ENCODE peak calls at places on chromosomes 7 and 10, in five cellular contexts. A, R, V, T and H are unnamed samples.

GRCh38 chr10:87546971-87547413 is 42.3 kb downstream of the MINPP1 start:
- DNase-seq in A (no peak), V (no peak), R (no peak), T (no peak), H (no peak)

GRCh38 chr7:82722946-82723345 is 279.4 kb upstream of the CACNA2D1 start:
- DNase-seq in A (no peak), V (no peak), T (no peak), R (no peak), H (no peak)

GRCh38 chr7:111384065-111384891 is 178.0 kb downstream of the IMMP2L start:
- DNase-seq in A (peak; percentile 53), R (no peak), V (no peak), T (no peak), H (no peak)

GRCh38 chr7:80829527-80829926 is 89.3 kb downstream of the SEMA3C start:
- DNase-seq in R (no peak), A (no peak), V (no peak), T (no peak), H (no peak)

GRCh38 chr7:97770845-97771244 is 39.0 kb downstream of the TAC1 start:
- DNase-seq in R (no peak), V (no peak), T (no peak), A (no peak), H (no peak)

GRCh38 chr7:134619627-134620331 is 26.9 kb upstream of the BPGM start:
- DNase-seq in R (peak; percentile 81), A (peak; percentile 59), T (no peak), V (no peak), H (peak; percentile 69)

GRCh38 chr7:141012044-141012685 is 2.6 kb downstream of the MRPS33 start:
- DNase-seq in R (no peak), A (peak; percentile 49), T (peak; percentile 55), V (peak; percentile 72), H (peak; percentile 40)

GRCh38 chr7:14902589-14902963 is at the start of gene DGKB:
- DNase-seq in V (no peak), T (peak; percentile 13), R (no peak), A (no peak), H (no peak)

GRCh38 chr10:112956631-112957350 is 6.7 kb downstream of the TCF7L2 start:
- DNase-seq in T (no peak), A (no peak), R (no peak), V (no peak), H (no peak)

GRCh38 chr7:116766881-116767280 is 94.9 kb downstream of the MET start:
- DNase-seq in T (peak; percentile 40), A (no peak), R (no peak), V (no peak), H (no peak)

GRCh38 chr7:112449353-112449752 is 907 bp upstream of the IFRD1 start:
- DNase-seq in T (peak; percentile 79), R (no peak), V (peak; percentile 24), A (peak; percentile 78), H (no peak)

GRCh38 chr10:27794157-27794556 is 48.5 kb upstream of the MKX start:
- DNase-seq in V (no peak), R (no peak), T (no peak), A (no peak), H (no peak)

GRCh38 chr7:15446280-15446679 is 115.5 kb downstream of the AGMO start:
- DNase-seq in V (no peak), A (no peak), R (no peak), T (no peak), H (no peak)

GRCh38 chr10:79463578-79464496 is 18.4 kb upstream of the ZCCHC24 start:
- DNase-seq in R (no peak), A (no peak), V (no peak), T (peak; percentile 24), H (no peak)

GRCh38 chr10:128688154-128688553 is 561.9 kb upstream of the MKI67 start:
- DNase-seq in R (no peak), V (no peak), A (no peak), T (no peak), H (no peak)

GRCh38 chr10:17074548-17074860 is 55.1 kb downstream of the CUBN start:
- DNase-seq in R (no peak), V (no peak), T (no peak), A (peak; percentile 17), H (no peak)

GRCh38 chr7:107208563-107208962 is 39.8 kb downstream of the HBP1 start:
- DNase-seq in R (no peak), V (no peak), A (no peak), T (no peak), H (no peak)

GRCh38 chr10:48498940-48499510 is 105.8 kb downstream of the ARHGAP22 start:
- DNase-seq in R (no peak), T (no peak), A (no peak), V (no peak), H (no peak)

GRCh38 chr7:102279537-102280400 is 6.9 kb upstream of the SH2B2 start:
- DNase-seq in A (peak; percentile 60), R (no peak), V (peak; percentile 41), T (peak; percentile 52), H (no peak)

GRCh38 chr7:157581740-157582139 is 244.9 kb downstream of the DNAJB6 start:
- DNase-seq in V (no peak), T (no peak), R (no peak), A (no peak), H (no peak)

GRCh38 chr10:121405096-121405495 is 193.1 kb downstream of the FGFR2 start:
- DNase-seq in A (no peak), V (no peak), R (no peak), T (peak; percentile 33), H (no peak)

GRCh38 chr7:24722386-24723177 is 34.7 kb downstream of the GSDME start:
- DNase-seq in V (no peak), T (no peak), R (no peak), A (no peak), H (no peak)

GRCh38 chr7:29370531-29371314 is 176.1 kb downstream of the CHN2 start:
- DNase-seq in V (no peak), T (peak; percentile 61), A (peak; percentile 53), R (no peak), H (no peak)

GRCh38 chr10:86732771-86733170 is 23.6 kb upstream of the BMPR1A start:
- DNase-seq in R (no peak), A (no peak), T (no peak), V (no peak), H (no peak)

GRCh38 chr10:32489935-32490334 is 44.0 kb downstream of the CCDC7 start:
- DNase-seq in T (no peak), A (no peak), V (no peak), R (no peak), H (no peak)

GRCh38 chr7:119782286-119782685 is 490.7 kb upstream of the KCND2 start:
- DNase-seq in R (no peak), A (no peak), T (no peak), V (no peak), H (no peak)

GRCh38 chr10:101656915-101657314 is 38.1 kb downstream of the FBXW4 start:
- DNase-seq in A (no peak), V (no peak), T (no peak), R (no peak), H (no peak)

GRCh38 chr10:35661236-35661635 is 19.1 kb upstream of the FZD8 start:
- DNase-seq in V (no peak), A (no peak), T (no peak), R (no peak), H (no peak)

GRCh38 chr10:92407305-92408016 is 116.5 kb downstream of the MARCHF5 start:
- DNase-seq in R (no peak), V (no peak), A (no peak), T (no peak), H (no peak)

GRCh38 chr7:18770154-18770807 is 274.7 kb downstream of the HDAC9 start:
- DNase-seq in A (peak; percentile 36), T (no peak), R (peak; percentile 74), V (no peak), H (no peak)

GRCh38 chr10:132291826-132292225 is 15.9 kb downstream of the STK32C start:
- DNase-seq in R (no peak), A (no peak), T (no peak), V (no peak), H (no peak)

GRCh38 chr7:134539380-134540004 is 9.4 kb upstream of the AKR1B15 start:
- DNase-seq in V (no peak), R (no peak), A (no peak), T (no peak), H (no peak)

GRCh38 chr7:137157256-137157655 is 186.3 kb downstream of the PTN start:
- DNase-seq in V (no peak), T (no peak), A (no peak), R (no peak), H (no peak)

GRCh38 chr7:142365410-142365842 is 107.6 kb upstream of the PRSS58 start:
- DNase-seq in T (no peak), A (no peak), R (no peak), V (no peak), H (no peak)

GRCh38 chr10:3986407-3987141 is 201.6 kb upstream of the KLF6 start:
- DNase-seq in T (no peak), V (no peak), R (no peak), A (no peak), H (no peak)

GRCh38 chr7:45923290-45923689 is 2.2 kb upstream of the IGFBP3 start:
- DNase-seq in A (peak; percentile 50), V (peak; percentile 17), R (no peak), T (peak; percentile 78), H (peak; percentile 33)

GRCh38 chr7:44145419-44145968 is 4.4 kb upstream of the MYL7 start:
- DNase-seq in T (no peak), A (no peak), R (no peak), V (peak; percentile 41), H (no peak)

GRCh38 chr7:95736635-95737034 is 35.7 kb upstream of the DYNC1I1 start:
- DNase-seq in T (no peak), R (no peak), A (no peak), V (no peak), H (no peak)

GRCh38 chr7:93851536-93851935 is 39.0 kb downstream of the TFPI2 start:
- DNase-seq in R (no peak), T (no peak), A (no peak), V (no peak), H (no peak)